ENCODE peak calls at places on chromosomes 16 and 17, in five cellular contexts. One of them, this sample, is unnamed.

GRCh38 chr17:66466421-66466820 is 164.0 kb downstream of the PRKCA start:
- DNase-seq in fibroblast of lung: no peak
- DNase-seq in PC-3: no peak
- DNase-seq in neural progenitor cell: no peak
- DNase-seq in K562: no peak
- DNase-seq in this sample: no peak

GRCh38 chr16:29804455-29805231 is 1.7 kb upstream of the MAZ start:
- DNase-seq in K562: no peak
- DNase-seq in neural progenitor cell: peak; percentile 43
- DNase-seq in fibroblast of lung: no peak
- DNase-seq in PC-3: no peak
- DNase-seq in this sample: peak; percentile 71

GRCh38 chr17:57985675-57985974 is 2.4 kb downstream of the VEZF1 start:
- DNase-seq in fibroblast of lung: peak; percentile 41
- DNase-seq in neural progenitor cell: no peak
- DNase-seq in PC-3: peak; percentile 93
- DNase-seq in K562: no peak
- DNase-seq in this sample: peak; percentile 83

GRCh38 chr17:19304209-19304608 is 58.3 kb downstream of the B9D1 start:
- DNase-seq in K562: peak; percentile 54
- DNase-seq in PC-3: peak; percentile 19
- DNase-seq in fibroblast of lung: peak; percentile 79
- DNase-seq in neural progenitor cell: no peak
- DNase-seq in this sample: peak; percentile 64

GRCh38 chr17:49939318-49939717 is 29.7 kb upstream of the DLX4 start:
- DNase-seq in neural progenitor cell: no peak
- DNase-seq in K562: no peak
- DNase-seq in PC-3: no peak
- DNase-seq in fibroblast of lung: no peak
- DNase-seq in this sample: no peak

GRCh38 chr17:77572065-77572601 is 386.4 kb upstream of the TNRC6C start:
- DNase-seq in K562: no peak
- DNase-seq in PC-3: no peak
- DNase-seq in fibroblast of lung: no peak
- DNase-seq in neural progenitor cell: peak; percentile 45
- DNase-seq in this sample: no peak

GRCh38 chr17:51805765-51806164 is 352.7 kb downstream of the CA10 start:
- DNase-seq in PC-3: no peak
- DNase-seq in K562: no peak
- DNase-seq in fibroblast of lung: no peak
- DNase-seq in neural progenitor cell: no peak
- DNase-seq in this sample: no peak

GRCh38 chr17:40062347-40063033 is at the start of gene THRA:
- DNase-seq in K562: peak; percentile 88
- DNase-seq in fibroblast of lung: no peak
- DNase-seq in neural progenitor cell: peak; percentile 90
- DNase-seq in PC-3: peak; percentile 55
- DNase-seq in this sample: peak; percentile 86

GRCh38 chr16:85192736-85193493 is 80.6 kb upstream of the CIBAR2 start:
- DNase-seq in K562: no peak
- DNase-seq in PC-3: no peak
- DNase-seq in neural progenitor cell: no peak
- DNase-seq in fibroblast of lung: peak; percentile 58
- DNase-seq in this sample: peak; percentile 69

GRCh38 chr17:38673714-38674012 is 1.1 kb downstream of the EPOP start:
- DNase-seq in K562: no peak
- DNase-seq in PC-3: no peak
- DNase-seq in fibroblast of lung: no peak
- DNase-seq in neural progenitor cell: peak; percentile 73
- DNase-seq in this sample: peak; percentile 59

GRCh38 chr16:50487528-50487927 is 60.7 kb upstream of the NKD1 start:
- DNase-seq in neural progenitor cell: no peak
- DNase-seq in PC-3: no peak
- DNase-seq in K562: no peak
- DNase-seq in fibroblast of lung: no peak
- DNase-seq in this sample: no peak

GRCh38 chr16:1177750-1178149 is 24.8 kb downstream of the CACNA1H start:
- DNase-seq in K562: no peak
- DNase-seq in fibroblast of lung: no peak
- DNase-seq in neural progenitor cell: no peak
- DNase-seq in PC-3: no peak
- DNase-seq in this sample: no peak

GRCh38 chr17:64118452-64118979 is 11.4 kb downstream of the ERN1 start:
- DNase-seq in K562: peak; percentile 48
- DNase-seq in neural progenitor cell: no peak
- DNase-seq in fibroblast of lung: no peak
- DNase-seq in PC-3: no peak
- DNase-seq in this sample: peak; percentile 45

GRCh38 chr16:23466162-23466885 is 13.3 kb upstream of the COG7 start:
- DNase-seq in K562: no peak
- DNase-seq in PC-3: peak; percentile 92
- DNase-seq in fibroblast of lung: peak; percentile 83
- DNase-seq in neural progenitor cell: no peak
- DNase-seq in this sample: peak; percentile 87

GRCh38 chr16:68629315-68629900 is 15.7 kb upstream of the CDH3 start:
- DNase-seq in PC-3: no peak
- DNase-seq in K562: no peak
- DNase-seq in fibroblast of lung: no peak
- DNase-seq in neural progenitor cell: no peak
- DNase-seq in this sample: no peak

GRCh38 chr17:3512512-3513171 is 36.8 kb downstream of the ASPA start:
- DNase-seq in K562: no peak
- DNase-seq in neural progenitor cell: peak; percentile 77
- DNase-seq in PC-3: no peak
- DNase-seq in fibroblast of lung: peak; percentile 45
- DNase-seq in this sample: peak; percentile 86
- H2AFZ ChIP-seq in K562: no peak overlapping the region
- H2AFZ ChIP-seq in neural progenitor cell: no peak overlapping the region
- H2AFZ ChIP-seq in PC-3: no peak overlapping the region
- H2AFZ ChIP-seq in fibroblast of lung: peak overlapping the region; percentile 19
- H2AFZ ChIP-seq in this sample: peak overlapping the region; percentile 63

DNA sequence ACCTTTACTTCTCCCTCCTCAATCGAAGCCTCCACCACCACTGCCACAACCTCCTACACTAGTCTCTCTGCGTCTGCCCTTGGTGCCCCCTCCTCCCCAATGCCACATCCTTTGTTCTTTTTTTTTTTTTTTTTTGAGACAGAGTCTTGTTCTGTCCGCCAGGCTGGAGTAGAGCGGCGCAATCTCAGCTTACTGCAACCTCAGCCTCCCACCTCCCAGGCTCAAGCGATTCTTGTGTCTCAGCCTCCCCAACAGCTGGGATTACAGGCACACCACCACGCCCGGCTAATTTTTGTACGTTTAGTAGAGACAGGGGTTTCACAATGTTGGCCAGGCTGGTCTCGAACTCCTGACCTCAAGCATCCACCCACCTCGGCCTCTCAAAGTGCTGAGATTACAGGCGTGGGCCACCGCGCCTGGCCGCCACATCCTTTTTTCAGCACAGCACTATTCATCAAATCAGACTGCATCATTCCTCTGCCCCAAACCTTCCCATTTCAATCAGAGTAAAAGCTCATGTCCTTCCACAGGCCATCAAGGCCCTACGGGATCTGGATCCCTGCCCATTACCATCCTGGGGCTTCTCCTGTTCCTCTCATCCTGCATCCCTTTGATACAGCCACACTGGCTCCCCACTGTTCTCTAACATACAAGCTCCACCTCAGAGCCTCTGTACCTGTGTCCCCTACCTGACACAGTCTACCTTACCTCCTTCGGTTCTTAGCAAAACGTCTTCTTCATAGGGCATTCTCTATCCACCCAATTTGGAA is 2.0 kb downstream of the KLHL11 start:
- DNase-seq in PC-3: no peak
- DNase-seq in neural progenitor cell: peak; percentile 28
- DNase-seq in K562: no peak
- DNase-seq in fibroblast of lung: no peak
- DNase-seq in this sample: no peak
- H3K4me3 ChIP-seq in PC-3: peak overlapping the region; percentile 84
- H3K4me3 ChIP-seq in neural progenitor cell: peak overlapping the region; percentile 80
- H3K4me3 ChIP-seq in K562: peak overlapping the region; percentile 96
- H3K4me3 ChIP-seq in fibroblast of lung: peak overlapping the region; percentile 88
- H3K4me3 ChIP-seq in this sample: peak overlapping the region; percentile 90

GRCh38 chr16:75413951-75414350 is 19.4 kb downstream of the CFDP1 start:
- DNase-seq in neural progenitor cell: no peak
- DNase-seq in PC-3: no peak
- DNase-seq in fibroblast of lung: no peak
- DNase-seq in K562: no peak
- DNase-seq in this sample: no peak
- H4K20me1 ChIP-seq in neural progenitor cell: peaks cover 51% of the 10 kb centered on the region
- H4K20me1 ChIP-seq in PC-3: peaks cover 7% of the 10 kb centered on the region
- H4K20me1 ChIP-seq in fibroblast of lung: no peaks in the 10 kb centered on the region
- H4K20me1 ChIP-seq in K562: no peaks in the 10 kb centered on the region
- H4K20me1 ChIP-seq in this sample: no peaks in the 10 kb centered on the region

GRCh38 chr17:41486809-41487530 is 2.7 kb downstream of the KRT36 start:
- DNase-seq in neural progenitor cell: peak; percentile 61
- DNase-seq in PC-3: no peak
- DNase-seq in K562: peak; percentile 70
- DNase-seq in fibroblast of lung: no peak
- DNase-seq in this sample: no peak
- H2AFZ ChIP-seq in neural progenitor cell: peak overlapping the region; percentile 51
- H2AFZ ChIP-seq in PC-3: no peak overlapping the region
- H2AFZ ChIP-seq in K562: peak overlapping the region; percentile 60
- H2AFZ ChIP-seq in fibroblast of lung: no peak overlapping the region
- H2AFZ ChIP-seq in this sample: no peak overlapping the region

GRCh38 chr17:48610282-48611211 is at the start of gene HOXB7:
- DNase-seq in neural progenitor cell: no peak
- DNase-seq in fibroblast of lung: no peak
- DNase-seq in K562: peak; percentile 84
- DNase-seq in PC-3: no peak
- DNase-seq in this sample: peak; percentile 88

GRCh38 chr17:48611213-48611612 is 396 bp upstream of the HOXB7 start:
- DNase-seq in fibroblast of lung: no peak
- DNase-seq in K562: no peak
- DNase-seq in neural progenitor cell: no peak
- DNase-seq in PC-3: no peak
- DNase-seq in this sample: peak; percentile 64

GRCh38 chr17:48612854-48613691 is 2.0 kb downstream of the HOXB8 start:
- DNase-seq in K562: no peak
- DNase-seq in PC-3: no peak
- DNase-seq in neural progenitor cell: peak; percentile 71
- DNase-seq in fibroblast of lung: peak; percentile 19
- DNase-seq in this sample: peak; percentile 76

GRCh38 chr17:48612456-48612853 is 1.6 kb upstream of the HOXB7 start:
- DNase-seq in neural progenitor cell: no peak
- DNase-seq in PC-3: no peak
- DNase-seq in fibroblast of lung: no peak
- DNase-seq in K562: no peak
- DNase-seq in this sample: peak; percentile 36

GRCh38 chr17:48611681-48612455 is 1.1 kb upstream of the HOXB7 start:
- DNase-seq in neural progenitor cell: peak; percentile 51
- DNase-seq in K562: no peak
- DNase-seq in fibroblast of lung: no peak
- DNase-seq in PC-3: no peak
- DNase-seq in this sample: peak; percentile 53
- H3K4me3 ChIP-seq in neural progenitor cell: no peak overlapping the region
- H3K4me3 ChIP-seq in K562: no peak overlapping the region
- H3K4me3 ChIP-seq in fibroblast of lung: peak overlapping the region; percentile 80
- H3K4me3 ChIP-seq in PC-3: peak overlapping the region; percentile 61
- H3K4me3 ChIP-seq in this sample: peak overlapping the region; percentile 77

GRCh38 chr17:61974115-61974514 is 46.3 kb upstream of the INTS2 start:
- DNase-seq in K562: no peak
- DNase-seq in fibroblast of lung: no peak
- DNase-seq in neural progenitor cell: no peak
- DNase-seq in PC-3: no peak
- DNase-seq in this sample: no peak

GRCh38 chr17:61968757-61969156 is 41.0 kb upstream of the INTS2 start:
- DNase-seq in PC-3: no peak
- DNase-seq in neural progenitor cell: no peak
- DNase-seq in K562: no peak
- DNase-seq in fibroblast of lung: no peak
- DNase-seq in this sample: no peak

GRCh38 chr17:61967729-61968128 is 39.9 kb upstream of the INTS2 start:
- DNase-seq in neural progenitor cell: no peak
- DNase-seq in fibroblast of lung: no peak
- DNase-seq in PC-3: no peak
- DNase-seq in K562: no peak
- DNase-seq in this sample: no peak

GRCh38 chr17:61970030-61970429 is 42.2 kb upstream of the INTS2 start:
- DNase-seq in fibroblast of lung: no peak
- DNase-seq in PC-3: no peak
- DNase-seq in neural progenitor cell: no peak
- DNase-seq in K562: no peak
- DNase-seq in this sample: no peak

GRCh38 chr17:61972311-61972710 is 44.5 kb upstream of the INTS2 start:
- DNase-seq in K562: no peak
- DNase-seq in neural progenitor cell: no peak
- DNase-seq in fibroblast of lung: no peak
- DNase-seq in PC-3: no peak
- DNase-seq in this sample: no peak
- H4K20me1 ChIP-seq in K562: no peaks in the 10 kb centered on the region
- H4K20me1 ChIP-seq in neural progenitor cell: peaks cover 10% of the 10 kb centered on the region
- H4K20me1 ChIP-seq in fibroblast of lung: no peaks in the 10 kb centered on the region
- H4K20me1 ChIP-seq in PC-3: no peaks in the 10 kb centered on the region
- H4K20me1 ChIP-seq in this sample: peaks cover 5% of the 10 kb centered on the region